ENCODE peak calls at places on chromosome 2, in eight cellular contexts. G is upper lobe of left lung, N is suprapubic skin, T is A549, E is stomach, Z is ovary, W is transverse colon, B is K562. V is an unnamed sample.

GRCh38 chr2:109342451-109342850 is 213.4 kb downstream of the SH3RF3 start:
- DNase-seq in W (no peak), T (no peak), N (no peak), B (no peak), G (no peak), E (peak; percentile 20), Z (no peak), V (no peak)

GRCh38 chr2:109535217-109535946 is 78.4 kb downstream of the SEPTIN10 start:
- DNase-seq in W (no peak), T (no peak), Z (peak; percentile 3), N (no peak), E (peak; percentile 24), G (no peak), B (no peak), V (no peak)

GRCh38 chr2:241563031-241563507 is 4.5 kb downstream of the BOK start:
- DNase-seq in B (no peak), T (no peak), G (no peak), Z (no peak), E (no peak), N (no peak), W (no peak), V (no peak)

GRCh38 chr2:227033471-227034148 is 130.4 kb downstream of the COL4A4 start:
- DNase-seq in B (peak; percentile 42), E (peak; percentile 70), Z (no peak), N (no peak), G (no peak), T (peak; percentile 50), W (peak; percentile 59), V (no peak)

GRCh38 chr2:210363261-210363660 is 48.3 kb upstream of the MYL1 start:
- DNase-seq in W (no peak), G (no peak), N (no peak), E (no peak), Z (no peak), B (no peak), T (no peak), V (no peak)

GRCh38 chr2:31469648-31470047 is 55.1 kb upstream of the XDH start:
- DNase-seq in G (no peak), W (no peak), N (no peak), B (no peak), T (no peak), Z (no peak), E (no peak), V (no peak)

GRCh38 chr2:231296401-231296800 is 98.0 kb downstream of the ARMC9 start:
- DNase-seq in Z (no peak), W (no peak), B (no peak), T (no peak), E (no peak), G (no peak), N (no peak), V (no peak)

GRCh38 chr2:31335921-31336570 is 78.5 kb downstream of the XDH start:
- DNase-seq in W (no peak), T (no peak), E (no peak), Z (no peak), B (no peak), N (no peak), G (no peak), V (no peak)

GRCh38 chr2:17646096-17646554 is 105.6 kb downstream of the VSNL1 start:
- DNase-seq in N (no peak), W (peak; percentile 64), Z (peak; percentile 79), E (peak; percentile 42), G (peak; percentile 46), B (peak; percentile 38), T (peak; percentile 41), V (no peak)

GRCh38 chr2:180730976-180731375 is 249.4 kb upstream of the UBE2E3 start:
- DNase-seq in E (no peak), W (no peak), T (no peak), N (no peak), G (no peak), Z (no peak), B (no peak), V (no peak)

GRCh38 chr2:180732337-180732736 is 248.1 kb upstream of the UBE2E3 start:
- DNase-seq in Z (no peak), N (no peak), T (no peak), E (no peak), G (peak; percentile 42), W (no peak), B (no peak), V (no peak)

GRCh38 chr2:180723712-180724111 is 256.7 kb upstream of the UBE2E3 start:
- DNase-seq in W (no peak), E (no peak), G (no peak), N (no peak), Z (no peak), B (no peak), T (no peak), V (no peak)

GRCh38 chr2:180733330-180733729 is 247.1 kb upstream of the UBE2E3 start:
- DNase-seq in W (no peak), N (no peak), E (no peak), G (no peak), T (no peak), B (no peak), Z (no peak), V (no peak)

DNA sequence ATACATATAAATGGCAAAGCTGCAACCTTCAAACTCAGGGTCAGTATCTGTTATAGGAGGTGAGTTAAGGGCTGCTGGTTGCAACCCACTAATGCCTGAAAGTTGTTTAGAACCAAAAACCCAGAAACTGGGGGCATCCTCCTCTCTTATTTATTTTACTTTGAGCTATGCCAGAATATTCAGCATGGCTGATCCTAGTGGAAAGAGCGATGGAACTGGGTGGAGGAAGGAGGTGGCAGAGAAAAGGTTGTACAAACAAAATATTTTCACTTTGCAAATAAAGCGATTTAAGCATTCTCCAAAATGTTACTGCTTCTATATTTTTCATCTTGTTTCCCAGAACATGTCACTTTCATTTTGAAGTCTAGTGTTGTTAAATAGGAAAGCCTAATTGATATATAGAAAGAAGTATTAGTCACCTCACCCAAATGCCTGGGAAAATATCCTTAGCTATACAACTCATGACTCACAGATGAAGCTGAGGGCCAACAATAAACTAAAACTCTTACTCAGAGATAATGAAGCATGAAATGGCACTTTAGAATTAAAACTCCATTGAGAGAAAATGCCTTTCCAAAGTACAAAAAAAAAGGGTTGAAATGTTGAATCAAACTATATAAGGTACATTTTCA is 251.4 kb upstream of the UBE2E3 start:
- DNase-seq in W (no peak), N (no peak), T (peak; percentile 17), Z (no peak), B (no peak), E (no peak), G (no peak), V (no peak)
- TF ChIP-seq CTCF in W (no peak), N (no peak), T (no peak), Z (no peak), B (no peak), E (no peak), G (no peak), V (no peak)

GRCh38 chr2:165361511-165361910 is 108.0 kb upstream of the CSRNP3 start:
- DNase-seq in Z (no peak), N (no peak), T (no peak), G (no peak), B (no peak), W (no peak), E (no peak), V (no peak)

GRCh38 chr2:165357758-165358157 is 111.7 kb upstream of the CSRNP3 start:
- DNase-seq in T (no peak), W (no peak), E (no peak), N (no peak), Z (no peak), B (no peak), G (no peak), V (no peak)
- TF ChIP-seq EP300 in T (no peak), W (no peak), E (no peak), N (no peak), Z (no peak), B (no peak), G (no peak), V (no peak)

DNA sequence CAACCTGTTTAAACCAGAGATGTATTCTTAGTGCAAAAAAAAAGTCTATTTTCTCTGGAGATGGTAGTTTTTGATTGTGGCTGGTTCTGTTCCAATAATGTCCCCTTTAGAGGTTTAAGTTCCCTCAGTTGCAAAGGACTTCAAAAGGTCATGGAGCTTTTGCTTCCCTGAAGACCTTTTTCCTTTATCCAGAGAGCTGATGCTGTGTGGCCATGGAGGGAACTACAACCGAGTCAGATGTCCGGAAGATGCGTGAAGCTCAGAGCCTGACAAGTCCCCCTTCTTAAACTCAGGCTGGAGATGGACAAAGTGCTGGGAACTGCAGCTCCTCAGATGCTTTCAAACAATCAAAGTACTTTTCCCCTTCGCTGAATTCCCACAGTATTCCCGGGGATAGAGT is 176.1 kb downstream of the TMEM18 start:
- DNase-seq in G (no peak), B (peak; percentile 24), E (no peak), N (no peak), W (no peak), Z (no peak), T (peak; percentile 29), V (no peak)
- TF ChIP-seq CTCF in G (no peak), B (no peak), E (no peak), N (no peak), W (no peak), Z (no peak), T (no peak), V (no peak)

GRCh38 chr2:38438536-38439225 is 61.6 kb upstream of the ATL2 start:
- DNase-seq in E (no peak), W (no peak), T (no peak), Z (no peak), N (no peak), B (no peak), G (no peak), V (no peak)

GRCh38 chr2:38439807-38440300 is 62.8 kb upstream of the ATL2 start:
- DNase-seq in N (no peak), E (no peak), Z (no peak), B (no peak), G (no peak), T (no peak), W (no peak), V (no peak)

GRCh38 chr2:38439226-38439612 is 62.1 kb upstream of the ATL2 start:
- DNase-seq in T (no peak), E (no peak), G (no peak), Z (no peak), B (no peak), N (no peak), W (no peak), V (no peak)

GRCh38 chr2:38441346-38441745 is 64.3 kb upstream of the ATL2 start:
- DNase-seq in W (no peak), G (no peak), E (no peak), Z (no peak), N (no peak), B (no peak), T (no peak), V (no peak)

GRCh38 chr2:38440655-38441054 is 63.6 kb upstream of the ATL2 start:
- DNase-seq in B (peak; percentile 72), Z (no peak), T (no peak), G (no peak), W (no peak), E (no peak), N (no peak), V (no peak)
- TF ChIP-seq EP300 in B (peak; percentile 73), Z (no peak), T (no peak), G (no peak), W (no peak), E (no peak), N (no peak), V (no peak)

V was measured in tibial nerve.